ENCODE peak calls at places on chromosomes 5 and 9, in five cellular contexts. I, P, A, K and Q are unnamed samples.

GRCh38 chr5:59540366-59540765 is 353.2 kb downstream of the PDE4D start:
- DNase-seq in I (no peak), A (no peak), K (no peak), P (no peak), Q (no peak)

GRCh38 chr5:5297432-5298067 is 124.9 kb upstream of the ICE1 start:
- DNase-seq in K (no peak), A (no peak), P (no peak), I (no peak), Q (no peak)

GRCh38 chr9:28234899-28235277 is 661.6 kb upstream of the C9orf72 start:
- DNase-seq in P (no peak), I (no peak), K (peak; percentile 81), A (no peak), Q (no peak)

GRCh38 chr9:36893148-36893547 is 140.9 kb downstream of the PAX5 start:
- DNase-seq in A (no peak), K (no peak), P (no peak), I (no peak), Q (no peak)

GRCh38 chr5:149004559-149004958 is 58.3 kb downstream of the SH3TC2 start:
- DNase-seq in K (no peak), P (no peak), A (no peak), I (no peak), Q (no peak)

GRCh38 chr9:124453586-124454191 is 3.4 kb downstream of the ADGRD2 start:
- DNase-seq in P (no peak), I (no peak), K (no peak), A (peak; percentile 21), Q (no peak)

GRCh38 chr5:159453209-159453608 is 122.9 kb upstream of the IL12B start:
- DNase-seq in P (no peak), K (no peak), I (no peak), A (no peak), Q (no peak)

GRCh38 chr5:100520348-100520747 is 14.8 kb upstream of the FAM174A start:
- DNase-seq in K (no peak), I (no peak), P (no peak), A (no peak), Q (no peak)

GRCh38 chr9:101326501-101326900 is 58.3 kb downstream of the BAAT start:
- DNase-seq in K (no peak), I (no peak), P (no peak), A (no peak), Q (no peak)

GRCh38 chr5:40518511-40518917 is 161.2 kb upstream of the PTGER4 start:
- DNase-seq in A (peak; percentile 56), I (no peak), P (no peak), K (peak; percentile 84), Q (no peak)

GRCh38 chr9:132319421-132320110 is 35.2 kb downstream of the SETX start:
- DNase-seq in A (no peak), P (no peak), I (no peak), K (no peak), Q (no peak)

GRCh38 chr5:168088415-168089165 is 202.9 kb upstream of the WWC1 start:
- DNase-seq in I (no peak), K (no peak), A (no peak), P (no peak), Q (no peak)

GRCh38 chr9:214488-215448 is at the start of gene DOCK8:
- DNase-seq in P (no peak), K (no peak), A (peak; percentile 35), I (no peak), Q (no peak)

GRCh38 chr5:124402144-124402581 is 344.3 kb downstream of the ZNF608 start:
- DNase-seq in A (no peak), K (peak; percentile 81), P (no peak), I (no peak), Q (peak; percentile 48)

GRCh38 chr9:18969095-18969494 is 63.9 kb downstream of the SAXO1 start:
- DNase-seq in P (no peak), A (no peak), I (no peak), K (no peak), Q (no peak)

GRCh38 chr9:114289106-114289505 is 33.8 kb upstream of the ORM1 start:
- DNase-seq in P (peak; percentile 80), K (no peak), A (no peak), I (no peak), Q (no peak)

GRCh38 chr9:99748690-99749089 is 73.0 kb upstream of the NR4A3 start:
- DNase-seq in I (no peak), K (no peak), A (no peak), P (no peak), Q (no peak)

GRCh38 chr9:112550531-112550930 is 63.9 kb downstream of the KIAA1958 start:
- DNase-seq in A (no peak), I (no peak), K (no peak), P (no peak), Q (no peak)

GRCh38 chr5:136213919-136214493 is 21.0 kb upstream of the SMIM32 start:
- DNase-seq in A (no peak), P (no peak), K (no peak), I (no peak), Q (no peak)

GRCh38 chr5:163815240-163815791 is 309.9 kb downstream of the MAT2B start:
- DNase-seq in A (no peak), K (no peak), I (no peak), P (no peak), Q (no peak)

GRCh38 chr9:95055851-95056551 is 261.5 kb downstream of the FANCC start:
- DNase-seq in K (no peak), I (peak; percentile 44), P (peak; percentile 77), A (no peak), Q (no peak)

GRCh38 chr5:42929871-42930270 is 110.2 kb downstream of the ANXA2R start:
- DNase-seq in I (no peak), P (no peak), K (no peak), A (no peak), Q (no peak)

GRCh38 chr5:169162407-169162806 is 138.5 kb downstream of the SLIT3 start:
- DNase-seq in P (no peak), A (no peak), K (peak; percentile 93), I (no peak), Q (no peak)

GRCh38 chr5:431711-432050 is 11.3 kb upstream of the EXOC3 start:
- DNase-seq in I (no peak), A (no peak), P (peak; percentile 67), K (no peak), Q (no peak)

GRCh38 chr9:93815135-93815534 is 140.0 kb downstream of the BARX1 start:
- DNase-seq in I (no peak), P (no peak), A (no peak), K (no peak), Q (no peak)